ENCODE peak calls at places on chromosomes 11 and 22, in eight cellular contexts. One of them, this sample, is unnamed.

GRCh38 chr11:130369713-130370112 is 55.0 kb upstream of the ZBTB44 start:
- DNase-seq in spleen: no peak
- DNase-seq in GM23338: no peak
- DNase-seq in stomach: no peak
- DNase-seq in SK-N-SH: no peak
- DNase-seq in HCT116: no peak
- DNase-seq in transverse colon: no peak
- DNase-seq in endothelial cell of umbilical vein: no peak
- DNase-seq in this sample: no peak

GRCh38 chr11:28347351-28347750 is 239.2 kb downstream of the METTL15 start:
- DNase-seq in spleen: no peak
- DNase-seq in stomach: no peak
- DNase-seq in endothelial cell of umbilical vein: no peak
- DNase-seq in HCT116: no peak
- DNase-seq in GM23338: no peak
- DNase-seq in transverse colon: no peak
- DNase-seq in SK-N-SH: no peak
- DNase-seq in this sample: no peak

GRCh38 chr22:20438066-20438677 is 547 bp upstream of the SCARF2 start:
- DNase-seq in stomach: no peak
- DNase-seq in endothelial cell of umbilical vein: no peak
- DNase-seq in GM23338: peak; percentile 65
- DNase-seq in spleen: peak; percentile 74
- DNase-seq in HCT116: no peak
- DNase-seq in transverse colon: no peak
- DNase-seq in SK-N-SH: no peak
- DNase-seq in this sample: peak; percentile 80

GRCh38 chr11:23564370-23564769 is 704.1 kb upstream of the CCDC179 start:
- DNase-seq in stomach: no peak
- DNase-seq in endothelial cell of umbilical vein: no peak
- DNase-seq in spleen: no peak
- DNase-seq in SK-N-SH: no peak
- DNase-seq in GM23338: no peak
- DNase-seq in transverse colon: no peak
- DNase-seq in HCT116: no peak
- DNase-seq in this sample: no peak

GRCh38 chr11:86052697-86053641 is 15.9 kb downstream of the PICALM start:
- DNase-seq in GM23338: no peak
- DNase-seq in endothelial cell of umbilical vein: no peak
- DNase-seq in stomach: no peak
- DNase-seq in spleen: no peak
- DNase-seq in SK-N-SH: no peak
- DNase-seq in HCT116: no peak
- DNase-seq in transverse colon: no peak
- DNase-seq in this sample: no peak

GRCh38 chr11:72720047-72720446 is 32.2 kb downstream of the ARAP1 start:
- DNase-seq in HCT116: no peak
- DNase-seq in stomach: no peak
- DNase-seq in GM23338: no peak
- DNase-seq in transverse colon: no peak
- DNase-seq in SK-N-SH: no peak
- DNase-seq in spleen: no peak
- DNase-seq in endothelial cell of umbilical vein: no peak
- DNase-seq in this sample: no peak

GRCh38 chr11:64562723-64563351 is 28.2 kb upstream of the SLC22A12 start:
- DNase-seq in stomach: no peak
- DNase-seq in spleen: peak; percentile 37
- DNase-seq in GM23338: no peak
- DNase-seq in HCT116: no peak
- DNase-seq in endothelial cell of umbilical vein: no peak
- DNase-seq in SK-N-SH: no peak
- DNase-seq in transverse colon: no peak
- DNase-seq in this sample: no peak

GRCh38 chr22:34068011-34068410 is 147.7 kb upstream of the LARGE1 start:
- DNase-seq in endothelial cell of umbilical vein: no peak
- DNase-seq in stomach: no peak
- DNase-seq in transverse colon: no peak
- DNase-seq in HCT116: no peak
- DNase-seq in GM23338: no peak
- DNase-seq in spleen: no peak
- DNase-seq in SK-N-SH: no peak
- DNase-seq in this sample: no peak

GRCh38 chr11:28315440-28315839 is 207.3 kb downstream of the METTL15 start:
- DNase-seq in spleen: no peak
- DNase-seq in SK-N-SH: no peak
- DNase-seq in transverse colon: no peak
- DNase-seq in GM23338: no peak
- DNase-seq in endothelial cell of umbilical vein: no peak
- DNase-seq in HCT116: no peak
- DNase-seq in stomach: no peak
- DNase-seq in this sample: no peak

GRCh38 chr22:46770151-46770641 is 7.7 kb downstream of the TBC1D22A start:
- DNase-seq in transverse colon: no peak
- DNase-seq in HCT116: no peak
- DNase-seq in spleen: peak; percentile 77
- DNase-seq in SK-N-SH: no peak
- DNase-seq in stomach: no peak
- DNase-seq in GM23338: no peak
- DNase-seq in endothelial cell of umbilical vein: no peak
- DNase-seq in this sample: no peak

GRCh38 chr11:134786636-134787035 is 374.6 kb upstream of the B3GAT1 start:
- DNase-seq in endothelial cell of umbilical vein: no peak
- DNase-seq in spleen: no peak
- DNase-seq in GM23338: no peak
- DNase-seq in HCT116: no peak
- DNase-seq in SK-N-SH: no peak
- DNase-seq in transverse colon: no peak
- DNase-seq in stomach: no peak
- DNase-seq in this sample: no peak

GRCh38 chr11:111870887-111871692 is at the start of gene ALG9:
- DNase-seq in endothelial cell of umbilical vein: peak; percentile 87
- DNase-seq in stomach: peak; percentile 78
- DNase-seq in SK-N-SH: peak; percentile 95
- DNase-seq in HCT116: peak; percentile 73
- DNase-seq in spleen: peak; percentile 93
- DNase-seq in transverse colon: peak; percentile 84
- DNase-seq in GM23338: peak; percentile 84
- DNase-seq in this sample: peak; percentile 90

GRCh38 chr22:39207141-39208012 is 37.4 kb downstream of the PDGFB start:
- DNase-seq in endothelial cell of umbilical vein: no peak
- DNase-seq in SK-N-SH: no peak
- DNase-seq in spleen: peak; percentile 37
- DNase-seq in GM23338: no peak
- DNase-seq in transverse colon: peak; percentile 29
- DNase-seq in HCT116: no peak
- DNase-seq in stomach: peak; percentile 48
- DNase-seq in this sample: peak; percentile 58

GRCh38 chr11:95500466-95500865 is 269.5 kb upstream of the SESN3 start:
- DNase-seq in endothelial cell of umbilical vein: no peak
- DNase-seq in stomach: no peak
- DNase-seq in HCT116: no peak
- DNase-seq in transverse colon: no peak
- DNase-seq in GM23338: no peak
- DNase-seq in spleen: no peak
- DNase-seq in SK-N-SH: no peak
- DNase-seq in this sample: no peak

GRCh38 chr11:104390696-104391095 is 226.7 kb upstream of the PDGFD start:
- DNase-seq in HCT116: no peak
- DNase-seq in GM23338: no peak
- DNase-seq in SK-N-SH: no peak
- DNase-seq in spleen: no peak
- DNase-seq in transverse colon: no peak
- DNase-seq in endothelial cell of umbilical vein: no peak
- DNase-seq in stomach: no peak
- DNase-seq in this sample: no peak

GRCh38 chr11:121422675-121423074 is 29.4 kb upstream of the SORL1 start:
- DNase-seq in stomach: no peak
- DNase-seq in HCT116: no peak
- DNase-seq in transverse colon: no peak
- DNase-seq in GM23338: no peak
- DNase-seq in SK-N-SH: no peak
- DNase-seq in endothelial cell of umbilical vein: no peak
- DNase-seq in spleen: no peak
- DNase-seq in this sample: no peak

GRCh38 chr11:46247664-46248063 is 29.8 kb upstream of the CREB3L1 start:
- DNase-seq in SK-N-SH: no peak
- DNase-seq in GM23338: peak; percentile 94
- DNase-seq in endothelial cell of umbilical vein: peak; percentile 58
- DNase-seq in stomach: peak; percentile 75
- DNase-seq in spleen: no peak
- DNase-seq in transverse colon: peak; percentile 77
- DNase-seq in HCT116: peak; percentile 76
- DNase-seq in this sample: no peak

DNA sequence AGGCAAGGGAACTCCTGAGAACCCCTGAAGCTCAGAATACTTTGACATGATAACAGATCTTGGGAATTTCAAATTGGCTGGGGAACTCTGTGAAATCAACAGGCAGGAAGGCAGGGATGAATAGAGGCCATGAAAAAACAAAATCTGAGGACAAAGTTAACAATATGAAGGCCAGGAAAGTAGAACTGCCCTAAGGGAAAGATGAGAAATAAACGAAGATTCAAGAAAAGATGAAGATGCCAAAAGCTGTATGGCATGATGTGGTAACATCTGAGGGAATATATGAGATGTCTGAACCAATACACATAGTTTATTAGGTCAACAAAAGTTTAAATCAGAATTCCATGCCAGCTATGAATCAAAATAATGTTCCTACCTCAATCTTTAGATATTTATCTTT is 25.0 kb downstream of the SERGEF start:
- DNase-seq in HCT116: no peak
- DNase-seq in transverse colon: no peak
- DNase-seq in SK-N-SH: no peak
- DNase-seq in stomach: no peak
- DNase-seq in endothelial cell of umbilical vein: no peak
- DNase-seq in spleen: no peak
- DNase-seq in GM23338: no peak
- DNase-seq in this sample: no peak
- H3K4me1 ChIP-seq in HCT116: peaks cover 28% of the 10 kb centered on the region
- H3K4me1 ChIP-seq in transverse colon: no peaks in the 10 kb centered on the region
- H3K4me1 ChIP-seq in SK-N-SH: peaks cover 6% of the 10 kb centered on the region
- H3K4me1 ChIP-seq in stomach: peaks cover 11% of the 10 kb centered on the region
- H3K4me1 ChIP-seq in endothelial cell of umbilical vein: no peaks in the 10 kb centered on the region
- H3K4me1 ChIP-seq in spleen: no peaks in the 10 kb centered on the region
- H3K4me1 ChIP-seq in GM23338: no peaks in the 10 kb centered on the region
- H3K4me1 ChIP-seq in this sample: peaks cover 9% of the 10 kb centered on the region

GRCh38 chr11:57566035-57566504 is 1.4 kb downstream of the UBE2L6 start:
- DNase-seq in spleen: no peak
- DNase-seq in GM23338: no peak
- DNase-seq in endothelial cell of umbilical vein: peak; percentile 53
- DNase-seq in HCT116: no peak
- DNase-seq in stomach: peak; percentile 59
- DNase-seq in SK-N-SH: no peak
- DNase-seq in transverse colon: peak; percentile 57
- DNase-seq in this sample: no peak
- TF ChIP-seq POLR2AphosphoS5 in spleen: no peak
- TF ChIP-seq POLR2AphosphoS5 in GM23338: no peak
- TF ChIP-seq POLR2AphosphoS5 in endothelial cell of umbilical vein: no peak
- TF ChIP-seq POLR2AphosphoS5 in HCT116: no peak
- TF ChIP-seq POLR2AphosphoS5 in stomach: peak; percentile 48
- TF ChIP-seq POLR2AphosphoS5 in SK-N-SH: peak; percentile 10
- TF ChIP-seq POLR2AphosphoS5 in transverse colon: no peak
- TF ChIP-seq POLR2AphosphoS5 in this sample: peak; percentile 21

GRCh38 chr22:42604403-42604802 is 10.3 kb downstream of the POLDIP3 start:
- DNase-seq in HCT116: no peak
- DNase-seq in endothelial cell of umbilical vein: no peak
- DNase-seq in GM23338: no peak
- DNase-seq in SK-N-SH: no peak
- DNase-seq in stomach: peak; percentile 51
- DNase-seq in transverse colon: no peak
- DNase-seq in spleen: no peak
- DNase-seq in this sample: no peak

GRCh38 chr22:42603427-42603826 is 11.3 kb downstream of the POLDIP3 start:
- DNase-seq in HCT116: no peak
- DNase-seq in spleen: no peak
- DNase-seq in endothelial cell of umbilical vein: no peak
- DNase-seq in GM23338: no peak
- DNase-seq in SK-N-SH: no peak
- DNase-seq in transverse colon: no peak
- DNase-seq in stomach: no peak
- DNase-seq in this sample: no peak

GRCh38 chr22:42602470-42602869 is 12.2 kb downstream of the POLDIP3 start:
- DNase-seq in SK-N-SH: no peak
- DNase-seq in HCT116: no peak
- DNase-seq in spleen: no peak
- DNase-seq in transverse colon: peak; percentile 36
- DNase-seq in GM23338: no peak
- DNase-seq in stomach: peak; percentile 53
- DNase-seq in endothelial cell of umbilical vein: no peak
- DNase-seq in this sample: no peak

GRCh38 chr22:42596863-42597530 is 17.7 kb downstream of the POLDIP3 start:
- DNase-seq in spleen: no peak
- DNase-seq in endothelial cell of umbilical vein: no peak
- DNase-seq in SK-N-SH: no peak
- DNase-seq in HCT116: no peak
- DNase-seq in GM23338: no peak
- DNase-seq in stomach: no peak
- DNase-seq in transverse colon: no peak
- DNase-seq in this sample: no peak

DNA sequence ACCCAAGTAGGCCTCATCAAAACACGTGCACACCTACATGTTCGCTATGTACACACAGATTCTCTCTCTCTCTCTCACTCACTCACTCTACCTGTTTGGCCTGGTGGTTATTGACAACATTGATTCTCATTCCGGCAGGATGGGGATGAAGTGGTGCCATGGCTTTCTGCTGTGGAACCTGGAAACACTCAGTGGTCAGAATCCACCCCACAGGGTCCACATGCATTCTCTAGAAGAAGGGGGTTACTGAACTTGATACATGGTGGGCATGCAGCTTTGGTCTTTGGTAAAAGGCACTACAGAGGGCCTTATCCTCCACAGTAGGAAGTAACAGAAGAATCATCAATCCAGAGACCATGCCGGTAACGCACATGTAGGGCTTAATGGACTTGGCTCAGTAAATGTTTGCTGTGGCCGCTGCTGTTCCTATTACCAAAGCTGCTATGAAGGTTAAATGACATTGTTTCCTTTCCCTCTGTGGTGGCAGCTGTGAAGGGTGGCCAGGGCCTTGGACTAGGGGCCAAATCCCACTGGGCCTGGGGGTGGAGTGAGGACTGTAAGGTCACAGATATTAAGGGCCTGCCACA is 12.7 kb downstream of the POLDIP3 start:
- DNase-seq in spleen: no peak
- DNase-seq in endothelial cell of umbilical vein: no peak
- DNase-seq in stomach: no peak
- DNase-seq in GM23338: no peak
- DNase-seq in SK-N-SH: no peak
- DNase-seq in HCT116: no peak
- DNase-seq in transverse colon: no peak
- DNase-seq in this sample: no peak
- H3K4me1 ChIP-seq in spleen: no peaks in the 10 kb centered on the region
- H3K4me1 ChIP-seq in endothelial cell of umbilical vein: no peaks in the 10 kb centered on the region
- H3K4me1 ChIP-seq in stomach: peaks cover 68% of the 10 kb centered on the region
- H3K4me1 ChIP-seq in GM23338: no peaks in the 10 kb centered on the region
- H3K4me1 ChIP-seq in SK-N-SH: peaks cover 4% of the 10 kb centered on the region
- H3K4me1 ChIP-seq in HCT116: no peaks in the 10 kb centered on the region
- H3K4me1 ChIP-seq in transverse colon: peaks cover 27% of the 10 kb centered on the region
- H3K4me1 ChIP-seq in this sample: peaks cover 31% of the 10 kb centered on the region

GRCh38 chr11:66067640-66068039 is 2.4 kb upstream of the PACS1 start:
- DNase-seq in HCT116: no peak
- DNase-seq in SK-N-SH: no peak
- DNase-seq in transverse colon: no peak
- DNase-seq in spleen: no peak
- DNase-seq in endothelial cell of umbilical vein: no peak
- DNase-seq in stomach: no peak
- DNase-seq in GM23338: no peak
- DNase-seq in this sample: no peak
- TF ChIP-seq POLR2AphosphoS5 in HCT116: no peak
- TF ChIP-seq POLR2AphosphoS5 in SK-N-SH: no peak
- TF ChIP-seq POLR2AphosphoS5 in transverse colon: no peak
- TF ChIP-seq POLR2AphosphoS5 in spleen: no peak
- TF ChIP-seq POLR2AphosphoS5 in endothelial cell of umbilical vein: no peak
- TF ChIP-seq POLR2AphosphoS5 in stomach: no peak
- TF ChIP-seq POLR2AphosphoS5 in GM23338: no peak
- TF ChIP-seq POLR2AphosphoS5 in this sample: no peak

This sample was measured in sigmoid colon.